ENCODE peak calls at places on chromosomes 13 and 19, in nine cellular contexts. C is heart left ventricle, T is aorta, V is AG04450, S is tibial nerve, L is psoas muscle, M is PC-9, G is cardiac muscle cell, X is mesendoderm. Z is an unnamed sample.

GRCh38 chr19:33831835-33832234 is 35.2 kb downstream of the KCTD15 start:
- DNase-seq in M (no peak), V (no peak), T (no peak), L (no peak), C (no peak), X (no peak), S (no peak), G (no peak), Z (no peak)

GRCh38 chr13:106352850-106353249 is 182.6 kb downstream of the EFNB2 start:
- DNase-seq in M (no peak), V (no peak), C (no peak), X (no peak), S (no peak), L (no peak), T (no peak), G (no peak), Z (no peak)

GRCh38 chr13:37446503-37446902 is 152.1 kb downstream of the POSTN start:
- DNase-seq in M (no peak), C (no peak), V (peak), T (peak), X (no peak), L (no peak), S (no peak), G (peak), Z (no peak)

GRCh38 chr13:113815151-113816058 is 48.5 kb downstream of the GAS6 start:
- DNase-seq in L (no peak), X (no peak), G (no peak), V (no peak), C (peak), M (no peak), S (peak), T (no peak), Z (no peak)

GRCh38 chr13:25977216-25977615 is 74.6 kb downstream of the SHISA2 start:
- DNase-seq in C (no peak), X (peak), V (no peak), L (no peak), M (no peak), S (no peak), T (no peak), G (peak), Z (no peak)

GRCh38 chr19:48872182-48872883 is at the start of gene PPP1R15A:
- DNase-seq in G (peak), T (peak), S (peak), L (peak), M (peak), C (peak), V (peak), X (peak), Z (peak)

GRCh38 chr13:25738342-25738771 is 313.5 kb downstream of the SHISA2 start:
- DNase-seq in S (no peak), M (no peak), L (no peak), C (no peak), X (peak), T (no peak), V (no peak), G (peak), Z (no peak)

GRCh38 chr13:27359203-27359821 is 65.1 kb upstream of the GTF3A start:
- DNase-seq in S (peak), C (no peak), L (peak), G (peak), T (peak), M (peak), X (peak), V (peak), Z (peak)

GRCh38 chr19:17420267-17420924 is 549 bp downstream of the MVB12A start:
- DNase-seq in V (no peak), S (peak), C (no peak), X (peak), L (peak), T (peak), M (no peak), G (peak), Z (no peak)

GRCh38 chr13:98959299-98959698 is 18.6 kb downstream of the DOCK9 start:
- DNase-seq in V (no peak), G (no peak), C (no peak), S (no peak), T (no peak), X (no peak), L (no peak), M (no peak), Z (no peak)

GRCh38 chr13:85286081-85286480 is 513.1 kb downstream of the SLITRK6 start:
- DNase-seq in T (no peak), G (no peak), X (no peak), S (no peak), C (no peak), V (no peak), M (no peak), L (no peak), Z (no peak)
- H3K27ac ChIP-seq in T (no peak), G (no peak), X (no peak), S (no peak), C (no peak), V (no peak), M (no peak), L (no peak), Z (no peak)

GRCh38 chr19:16301999-16302694 is 22.5 kb upstream of the KLF2 start:
- DNase-seq in X (no peak), M (peak), T (peak), S (no peak), V (no peak), C (no peak), L (peak), G (no peak), Z (no peak)
- H3K27ac ChIP-seq in X (no peak), M (peak), T (no peak), S (no peak), V (no peak), C (no peak), L (peak), G (no peak), Z (no peak)

GRCh38 chr19:40529093-40529954 is 47.3 kb upstream of the SHKBP1 start:
- DNase-seq in M (peak), S (peak), C (peak), G (peak), V (peak), L (peak), X (peak), T (peak), Z (peak)
- H3K27ac ChIP-seq in M (no peak), S (no peak), C (peak), G (no peak), V (no peak), L (no peak), X (no peak), T (no peak), Z (no peak)

DNA sequence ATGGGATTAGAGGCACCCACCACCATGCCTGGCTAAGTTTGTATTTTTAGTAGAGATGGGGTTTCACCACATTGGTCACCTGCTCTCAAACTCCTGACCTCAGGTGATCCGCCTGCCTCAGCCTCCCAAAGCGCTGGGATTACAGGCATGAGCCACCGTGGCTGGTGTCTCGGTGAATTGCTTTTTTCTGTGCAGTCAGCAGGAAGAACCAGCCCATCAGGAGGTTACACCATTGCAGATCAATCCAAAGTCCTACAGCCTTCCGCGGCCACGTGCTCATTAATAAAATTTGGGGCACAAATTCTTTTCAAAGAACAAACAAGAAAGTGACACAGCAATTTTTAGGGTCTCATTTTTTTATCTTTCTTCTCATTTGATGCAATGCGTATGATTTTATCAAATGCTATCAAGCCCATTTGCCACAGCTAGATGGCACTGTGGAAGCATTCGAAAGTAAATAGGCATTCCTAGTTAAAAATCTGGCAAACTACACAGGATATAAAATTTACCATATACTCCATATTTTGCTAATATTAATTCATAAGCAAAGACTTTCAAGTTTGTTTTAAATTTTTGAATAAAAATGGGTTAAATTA is 54.4 kb upstream of the ZNF835 start:
- DNase-seq in M (no peak), G (no peak), C (no peak), L (no peak), V (no peak), T (no peak), X (no peak), S (no peak), Z (no peak)
- H3K27ac ChIP-seq in M (no peak), G (no peak), C (no peak), L (no peak), V (no peak), T (no peak), X (no peak), S (no peak), Z (no peak)

GRCh38 chr19:42246869-42247630 is 4.6 kb upstream of the GSK3A start:
- DNase-seq in T (no peak), M (no peak), S (no peak), C (no peak), G (no peak), L (no peak), V (no peak), X (no peak), Z (no peak)
- H3K27ac ChIP-seq in T (peak), M (no peak), S (peak), C (peak), G (peak), L (no peak), V (peak), X (no peak), Z (no peak)